ENCODE peak calls at places on chromosome 9, in five cellular contexts. One of them, this sample, is unnamed.

GRCh38 chr9:135552021-135552697 is 6.2 kb downstream of the OBP2A start:
- DNase-seq in RWPE1: no peak
- DNase-seq in PC-9: no peak
- DNase-seq in stomach: no peak
- DNase-seq in AG10803: no peak
- DNase-seq in this sample: no peak

GRCh38 chr9:18124760-18125159 is 349.2 kb upstream of the ADAMTSL1 start:
- DNase-seq in AG10803: peak; percentile 22
- DNase-seq in PC-9: no peak
- DNase-seq in RWPE1: no peak
- DNase-seq in stomach: no peak
- DNase-seq in this sample: no peak

GRCh38 chr9:97385626-97386264 is 26.2 kb upstream of the TDRD7 start:
- DNase-seq in AG10803: no peak
- DNase-seq in RWPE1: no peak
- DNase-seq in PC-9: no peak
- DNase-seq in stomach: no peak
- DNase-seq in this sample: no peak

GRCh38 chr9:71302776-71303175 is 181.4 kb upstream of the TRPM3 start:
- DNase-seq in PC-9: no peak
- DNase-seq in RWPE1: no peak
- DNase-seq in AG10803: peak; percentile 35
- DNase-seq in stomach: no peak
- DNase-seq in this sample: no peak

GRCh38 chr9:27414215-27414731 is 109.8 kb upstream of the IFNK start:
- DNase-seq in RWPE1: no peak
- DNase-seq in AG10803: no peak
- DNase-seq in PC-9: no peak
- DNase-seq in stomach: peak; percentile 32
- DNase-seq in this sample: no peak

GRCh38 chr9:126230692-126231091 is 95.9 kb upstream of the MVB12B start:
- DNase-seq in AG10803: no peak
- DNase-seq in PC-9: no peak
- DNase-seq in RWPE1: no peak
- DNase-seq in stomach: no peak
- DNase-seq in this sample: no peak

GRCh38 chr9:33161011-33161588 is 6.0 kb downstream of the B4GALT1 start:
- DNase-seq in PC-9: peak; percentile 84
- DNase-seq in stomach: peak; percentile 62
- DNase-seq in RWPE1: peak; percentile 93
- DNase-seq in AG10803: peak; percentile 98
- DNase-seq in this sample: no peak

GRCh38 chr9:85172001-85172978 is 502.8 kb downstream of the NTRK2 start:
- DNase-seq in PC-9: no peak
- DNase-seq in stomach: no peak
- DNase-seq in AG10803: no peak
- DNase-seq in RWPE1: peak; percentile 77
- DNase-seq in this sample: no peak

GRCh38 chr9:136522354-136523237 is 23.3 kb downstream of the NOTCH1 start:
- DNase-seq in PC-9: no peak
- DNase-seq in RWPE1: no peak
- DNase-seq in AG10803: no peak
- DNase-seq in stomach: no peak
- DNase-seq in this sample: no peak

GRCh38 chr9:90948156-90948555 is 146.5 kb downstream of the SYK start:
- DNase-seq in RWPE1: no peak
- DNase-seq in PC-9: no peak
- DNase-seq in AG10803: no peak
- DNase-seq in stomach: no peak
- DNase-seq in this sample: no peak

GRCh38 chr9:119697996-119698395 is 328.8 kb upstream of the BRINP1 start:
- DNase-seq in PC-9: no peak
- DNase-seq in AG10803: no peak
- DNase-seq in RWPE1: no peak
- DNase-seq in stomach: no peak
- DNase-seq in this sample: no peak

DNA sequence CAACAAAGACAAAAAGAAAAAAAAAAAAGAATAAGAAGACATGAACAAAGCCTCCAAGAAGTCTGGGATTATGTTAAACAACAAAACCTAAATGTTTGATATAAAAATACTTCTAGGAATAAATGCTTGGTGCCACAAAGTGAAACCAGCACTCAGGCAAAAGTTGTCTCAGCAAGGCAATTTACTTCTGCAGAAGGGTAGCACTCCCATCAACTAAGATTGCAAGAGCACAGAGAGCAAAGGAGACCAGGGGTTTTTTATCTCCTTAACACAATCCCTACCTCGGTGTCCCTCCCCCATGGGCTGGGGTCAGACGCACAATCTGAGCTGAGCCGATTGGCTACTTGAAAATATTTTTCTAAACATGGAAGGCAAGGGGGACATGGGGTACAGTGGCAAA is 381.3 kb upstream of the SLC24A2 start:
- DNase-seq in AG10803: no peak
- DNase-seq in PC-9: no peak
- DNase-seq in stomach: no peak
- DNase-seq in RWPE1: no peak
- DNase-seq in this sample: no peak
- TF ChIP-seq CTCF in AG10803: no peak
- TF ChIP-seq CTCF in PC-9: no peak
- TF ChIP-seq CTCF in stomach: no peak
- TF ChIP-seq CTCF in RWPE1: no peak
- TF ChIP-seq CTCF in this sample: no peak

DNA sequence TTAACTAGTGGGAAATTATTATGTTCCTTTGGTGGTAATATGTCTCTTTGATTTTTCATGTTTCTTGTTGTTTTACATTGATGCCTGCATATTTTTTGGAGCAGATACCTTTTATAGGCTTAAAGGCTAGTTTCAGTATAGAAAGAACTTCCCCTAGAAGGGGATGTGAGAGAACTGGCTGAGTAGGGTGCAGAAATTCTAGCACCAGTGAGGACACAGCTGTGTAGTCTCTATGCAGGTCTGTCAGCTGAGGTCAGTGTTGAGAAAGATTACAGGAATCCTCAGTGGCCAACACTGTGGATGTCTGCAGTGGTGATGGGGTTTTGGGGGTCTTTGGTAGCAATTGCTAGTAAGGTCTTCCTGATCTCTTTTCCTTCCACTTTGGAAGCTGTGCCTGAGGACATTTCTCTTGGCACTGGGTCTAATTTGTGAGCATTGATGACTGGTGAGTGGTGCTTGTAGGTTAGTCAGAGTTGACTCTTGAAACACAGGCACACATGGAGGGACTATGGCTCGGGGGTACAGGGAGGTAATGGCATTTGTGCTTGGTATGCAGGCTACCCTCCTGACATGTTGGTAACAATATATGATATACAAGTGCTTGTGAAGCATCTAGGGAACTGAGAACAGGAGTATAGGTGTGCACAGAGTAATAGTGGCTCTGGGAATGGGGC is 221.4 kb downstream of the SPATA31D1 start:
- DNase-seq in PC-9: no peak
- DNase-seq in RWPE1: no peak
- DNase-seq in stomach: no peak
- DNase-seq in AG10803: no peak
- DNase-seq in this sample: no peak
- TF ChIP-seq CTCF in PC-9: no peak
- TF ChIP-seq CTCF in RWPE1: no peak
- TF ChIP-seq CTCF in stomach: no peak
- TF ChIP-seq CTCF in AG10803: no peak
- TF ChIP-seq CTCF in this sample: no peak

DNA sequence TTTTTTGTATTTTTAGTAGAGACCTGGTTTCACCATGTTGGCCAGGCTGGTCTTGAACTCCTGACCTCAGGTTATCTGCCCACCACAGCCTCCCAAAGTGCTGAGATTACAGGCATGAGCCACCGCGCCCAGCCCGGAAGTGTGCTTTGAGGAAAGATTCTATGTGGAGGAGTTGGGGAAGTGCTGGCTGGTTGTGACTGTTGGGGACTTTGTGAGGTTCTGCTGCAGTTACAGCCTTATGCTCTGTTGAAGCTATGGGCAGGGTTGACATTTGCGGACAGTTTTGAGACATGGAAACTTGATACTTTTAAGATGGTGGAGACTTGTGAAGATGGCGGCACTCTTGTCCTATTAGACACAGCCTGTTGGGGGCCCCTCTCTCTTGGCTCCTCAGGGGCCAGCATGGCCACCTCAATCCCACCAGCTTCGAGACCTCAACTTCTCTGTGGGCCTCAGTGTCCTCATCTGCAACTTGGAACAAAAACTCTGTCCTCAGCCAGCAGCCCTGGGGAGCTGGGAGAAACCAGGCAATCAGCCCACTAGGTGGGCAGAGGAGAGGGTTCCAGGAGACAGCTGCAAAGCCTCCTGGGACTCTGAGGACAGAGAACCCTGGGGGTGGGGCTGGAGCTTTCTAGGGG is 24.9 kb downstream of the C9orf50 start:
- DNase-seq in PC-9: no peak
- DNase-seq in stomach: no peak
- DNase-seq in RWPE1: no peak
- DNase-seq in AG10803: no peak
- DNase-seq in this sample: no peak
- TF ChIP-seq CTCF in PC-9: no peak
- TF ChIP-seq CTCF in stomach: no peak
- TF ChIP-seq CTCF in RWPE1: no peak
- TF ChIP-seq CTCF in AG10803: no peak
- TF ChIP-seq CTCF in this sample: no peak

DNA sequence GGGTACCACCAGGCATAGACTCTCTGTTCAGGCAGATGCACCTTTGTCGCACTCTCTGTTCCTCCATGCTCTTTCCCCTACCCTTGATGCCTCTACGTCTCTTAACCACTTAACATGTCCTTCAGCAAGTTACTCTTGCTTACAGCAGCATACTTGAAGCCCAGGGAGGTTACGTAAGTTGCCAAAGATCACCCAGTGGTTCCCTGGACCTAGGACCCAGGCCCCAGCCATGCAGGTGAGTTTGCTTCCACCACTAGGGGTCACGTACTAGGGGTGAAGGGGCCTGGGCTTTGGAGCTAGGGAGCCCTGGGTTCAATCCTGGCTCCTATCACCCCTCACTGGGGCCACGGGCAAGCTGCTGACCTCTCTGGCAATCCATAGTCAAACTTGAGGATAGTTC is 8.9 kb downstream of the AKNA start:
- DNase-seq in AG10803: no peak
- DNase-seq in PC-9: no peak
- DNase-seq in RWPE1: no peak
- DNase-seq in stomach: no peak
- DNase-seq in this sample: no peak
- TF ChIP-seq CTCF in AG10803: no peak
- TF ChIP-seq CTCF in PC-9: no peak
- TF ChIP-seq CTCF in RWPE1: no peak
- TF ChIP-seq CTCF in stomach: no peak
- TF ChIP-seq CTCF in this sample: no peak

This sample was measured in progenitor cell of endocrine pancreas.